ENCODE peak calls at places on chromosomes 5 and 9, in ten cellular contexts. A is DND-41; I is heart right ventricle; Z is CD8-positive, alpha-beta T cell; Y is ascending aorta; T is cardiac muscle cell; R is naive thymus-derived CD4-positive, alpha-beta T cell; F is pancreas; N is Caco-2; O is colonic mucosa. X is an unnamed sample. For H3K4me1, the result is how much of the 10 kb centered on the place peaks cover.

GRCh38 chr5:135376961-135377621 is 21.9 kb downstream of the MACROH2A1 start:
- DNase-seq in A (no peak), I (no peak), Z (no peak), Y (no peak), T (no peak), R (no peak), F (no peak), N (no peak), O (no peak), X (no peak)

GRCh38 chr5:119340597-119341218 is 15.1 kb upstream of the TNFAIP8 start:
- DNase-seq in A (peak), I (no peak), Z (no peak), Y (no peak), T (no peak), R (peak), F (no peak), N (no peak), O (no peak), X (no peak)

GRCh38 chr5:67038817-67039603 is 157.6 kb downstream of the CD180 start:
- DNase-seq in A (no peak), I (no peak), Z (no peak), Y (no peak), T (peak), R (no peak), F (no peak), N (no peak), O (no peak), X (no peak)

GRCh38 chr5:98872679-98873078 is 56.1 kb downstream of the CHD1 start:
- DNase-seq in A (no peak), I (no peak), Z (no peak), Y (no peak), T (no peak), R (no peak), F (no peak), N (no peak), O (no peak), X (no peak)

GRCh38 chr9:124355941-124356744 is 59.1 kb downstream of the PSMB7 start:
- DNase-seq in A (no peak), I (no peak), Z (no peak), Y (no peak), T (no peak), R (no peak), F (no peak), N (no peak), O (no peak), X (peak)

GRCh38 chr5:65157906-65158603 is 323.7 kb downstream of the ADAMTS6 start:
- DNase-seq in A (no peak), I (no peak), Z (no peak), Y (no peak), T (no peak), R (no peak), F (no peak), N (no peak), O (peak), X (no peak)

GRCh38 chr5:6829150-6829784 is 116.0 kb downstream of the TENT4A start:
- DNase-seq in A (no peak), I (no peak), Z (no peak), Y (no peak), T (no peak), R (no peak), F (no peak), N (no peak), O (no peak), X (no peak)

GRCh38 chr5:142186821-142187594 is 78.4 kb downstream of the NDFIP1 start:
- DNase-seq in A (no peak), I (no peak), Z (no peak), Y (no peak), T (no peak), R (no peak), F (no peak), N (peak), O (peak), X (no peak)

GRCh38 chr5:88045931-88046461 is 222.6 kb downstream of the TMEM161B start:
- DNase-seq in A (no peak), I (no peak), Z (no peak), Y (no peak), T (no peak), R (no peak), F (no peak), N (no peak), O (no peak), X (no peak)

GRCh38 chr9:99490736-99491135 is 268.7 kb downstream of the SEC61B start:
- DNase-seq in A (no peak), I (no peak), Z (no peak), Y (no peak), T (no peak), R (no peak), F (no peak), N (no peak), O (no peak), X (no peak)

GRCh38 chr9:131019387-131020239 is 10.6 kb downstream of the LAMC3 start:
- DNase-seq in A (no peak), I (no peak), Z (no peak), Y (no peak), T (no peak), R (no peak), F (no peak), N (no peak), O (peak), X (peak)

GRCh38 chr5:14644623-14645237 is 19.8 kb upstream of the OTULIN start:
- DNase-seq in A (no peak), I (no peak), Z (no peak), Y (no peak), T (no peak), R (no peak), F (no peak), N (no peak), O (no peak), X (no peak)

GRCh38 chr9:135708164-135708563 is 6.2 kb downstream of the KCNT1 start:
- DNase-seq in A (no peak), I (no peak), Z (no peak), Y (no peak), T (no peak), R (no peak), F (no peak), N (no peak), O (no peak), X (no peak)

GRCh38 chr5:87190687-87191086 is 77.0 kb upstream of the RASA1 start:
- DNase-seq in A (no peak), I (no peak), Z (no peak), Y (no peak), T (no peak), R (no peak), F (no peak), N (no peak), O (no peak), X (no peak)

GRCh38 chr9:109329274-109330258 is 8.7 kb upstream of the EPB41L4B start:
- DNase-seq in A (peak), I (peak), Z (no peak), Y (peak), T (peak), R (no peak), F (peak), N (no peak), O (peak), X (peak)

GRCh38 chr5:116084231-116084630 is 594 bp upstream of the COMMD10 start:
- DNase-seq in A (peak), I (no peak), Z (no peak), Y (no peak), T (peak), R (peak), F (no peak), N (no peak), O (peak), X (peak)

GRCh38 chr5:63963080-63963735 is 963 bp upstream of the HTR1A start:
- DNase-seq in A (peak), I (peak), Z (no peak), Y (no peak), T (peak), R (no peak), F (peak), N (peak), O (peak), X (no peak)

GRCh38 chr5:104016650-104017049 is 454.1 kb upstream of the NUDT12 start:
- DNase-seq in A (no peak), I (no peak), Z (no peak), Y (no peak), T (no peak), R (no peak), F (no peak), N (no peak), O (no peak), X (no peak)

GRCh38 chr5:150412319-150413175 is at the start of gene CD74:
- DNase-seq in A (peak), I (peak), Z (peak), Y (peak), T (peak), R (peak), F (peak), N (peak), O (peak), X (peak)

GRCh38 chr5:150410524-150411244 is 2.0 kb downstream of the CD74 start:
- DNase-seq in A (peak), I (peak), Z (no peak), Y (no peak), T (peak), R (peak), F (peak), N (peak), O (peak), X (peak)

GRCh38 chr5:150409638-150410523 is 2.8 kb downstream of the CD74 start:
- DNase-seq in A (peak), I (peak), Z (no peak), Y (peak), T (peak), R (peak), F (peak), N (peak), O (peak), X (peak)

GRCh38 chr5:150411245-150411979 is 1.3 kb downstream of the CD74 start:
- DNase-seq in A (no peak), I (peak), Z (peak), Y (no peak), T (peak), R (peak), F (no peak), N (no peak), O (peak), X (peak)

GRCh38 chr5:150413176-150413901 is 629 bp upstream of the CD74 start:
- DNase-seq in A (no peak), I (no peak), Z (no peak), Y (no peak), T (no peak), R (no peak), F (no peak), N (no peak), O (no peak), X (no peak)
- H3K4me3 ChIP-seq in A (no peak), I (peak), Z (peak), Y (peak), T (no peak), R (peak), F (peak), N (no peak), O (peak), X (peak)

GRCh38 chr9:110545705-110546104 is 33.8 kb downstream of the SVEP1 start:
- DNase-seq in A (no peak), I (peak), Z (no peak), Y (no peak), T (no peak), R (no peak), F (no peak), N (no peak), O (no peak), X (no peak)

GRCh38 chr9:110541950-110542349 is 37.6 kb downstream of the SVEP1 start:
- DNase-seq in A (no peak), I (no peak), Z (no peak), Y (no peak), T (no peak), R (no peak), F (no peak), N (no peak), O (no peak), X (no peak)

GRCh38 chr9:110543631-110544051 is 35.9 kb downstream of the SVEP1 start:
- DNase-seq in A (no peak), I (peak), Z (no peak), Y (no peak), T (no peak), R (no peak), F (no peak), N (no peak), O (no peak), X (no peak)

GRCh38 chr9:110546411-110546871 is 33.1 kb downstream of the SVEP1 start:
- DNase-seq in A (no peak), I (peak), Z (no peak), Y (no peak), T (no peak), R (no peak), F (no peak), N (peak), O (no peak), X (no peak)
- H3K4me1 ChIP-seq in A (under half), I (under half), Z (under half), Y (under half), T (under half), R (under half), F (under half), N (under half), O (under half), X (under half)

GRCh38 chr5:72106922-72107873 is at the start of gene MAP1B:
- DNase-seq in A (no peak), I (peak), Z (no peak), Y (no peak), T (peak), R (no peak), F (peak), N (peak), O (peak), X (no peak)
- H3K4me3 ChIP-seq in A (no peak), I (peak), Z (no peak), Y (peak), T (peak), R (no peak), F (peak), N (peak), O (peak), X (peak)

GRCh38 chr5:54902817-54903473 is 82.4 kb downstream of the ESM1 start:
- DNase-seq in A (peak), I (no peak), Z (no peak), Y (no peak), T (no peak), R (no peak), F (no peak), N (no peak), O (no peak), X (no peak)
- H3K4me1 ChIP-seq in A (under half), I (under half), Z (under half), Y (under half), T (under half), R (under half), F (under half), N (under half), O (under half), X (under half)

DNA sequence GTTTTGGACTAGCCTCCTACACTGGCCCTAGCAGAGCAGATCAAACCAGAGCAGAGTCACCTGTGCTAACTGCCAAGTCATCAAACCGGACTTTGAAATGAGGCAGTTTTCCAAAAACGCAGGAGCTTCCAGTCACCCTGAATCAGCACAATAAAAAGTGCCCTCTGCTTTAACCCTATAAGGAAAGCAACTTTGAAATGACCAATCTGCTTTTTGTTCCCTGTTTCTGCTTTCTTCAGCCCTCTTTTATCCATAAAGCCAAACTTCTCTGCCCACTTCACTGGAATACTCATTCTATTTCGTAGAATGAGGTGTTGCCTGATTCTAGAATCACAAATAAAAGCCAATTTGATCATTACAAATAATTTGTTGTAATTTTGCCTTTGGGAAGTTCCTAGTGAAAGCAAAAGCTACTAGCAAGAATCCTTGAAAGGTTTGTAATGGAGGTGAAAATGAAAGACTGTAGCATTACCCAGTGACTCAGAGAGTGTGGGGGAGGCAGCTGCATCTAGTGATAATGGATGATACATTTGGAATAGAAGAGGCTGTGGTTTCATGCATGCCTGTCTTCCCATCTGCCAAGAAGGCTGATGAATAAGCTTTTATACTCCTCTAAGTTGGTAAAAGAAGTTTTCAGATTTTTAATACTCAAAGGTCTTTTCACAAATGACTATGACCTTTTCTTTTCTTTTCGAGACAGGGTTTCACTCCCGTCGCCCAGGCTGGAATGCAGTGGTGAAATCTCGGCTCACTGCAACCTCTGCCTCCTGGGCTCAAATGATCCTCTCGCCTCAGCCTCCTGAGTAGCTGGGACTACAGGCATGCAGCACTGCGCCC is 14.9 kb downstream of the SPAAR start:
- DNase-seq in A (no peak), I (no peak), Z (no peak), Y (no peak), T (no peak), R (no peak), F (no peak), N (no peak), O (peak), X (no peak)
- H3K4me3 ChIP-seq in A (no peak), I (no peak), Z (no peak), Y (no peak), T (no peak), R (no peak), F (no peak), N (no peak), O (no peak), X (no peak)

DNA sequence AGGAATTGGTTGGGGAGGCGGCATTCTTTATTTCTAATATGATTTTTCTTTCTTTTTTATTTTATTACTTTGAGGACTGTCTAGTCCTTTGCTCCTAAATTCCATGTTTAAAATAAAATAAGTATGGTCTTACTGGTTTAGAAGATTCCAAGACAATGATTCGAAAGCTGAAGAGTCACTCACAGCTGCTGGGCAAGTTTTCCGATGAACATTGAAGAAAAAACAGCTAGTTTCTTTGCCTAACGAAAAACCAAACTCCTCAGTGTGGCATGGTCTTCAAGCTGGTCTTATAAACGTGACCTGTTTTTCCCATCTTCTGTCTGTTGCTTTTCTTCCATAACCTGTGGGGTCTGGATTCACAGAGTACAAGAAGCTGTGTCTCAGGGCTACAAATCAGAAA is 25.1 kb downstream of the ZNF474 start:
- DNase-seq in A (no peak), I (no peak), Z (no peak), Y (no peak), T (no peak), R (no peak), F (no peak), N (no peak), O (no peak), X (no peak)
- H3K4me1 ChIP-seq in A (under half), I (under half), Z (under half), Y (under half), T (under half), R (under half), F (under half), N (under half), O (under half), X (under half)